ENCODE peak calls at places on chromosomes 13 and 19, in six cellular contexts. One of them, this sample, is unnamed.

GRCh38 chr19:39133431-39134270 is 8.1 kb downstream of the PAK4 start:
- DNase-seq in SK-N-SH: peak
- DNase-seq in A549: no peak
- DNase-seq in WTC11: no peak
- DNase-seq in HCT116: no peak
- DNase-seq in GM12878: no peak
- DNase-seq in this sample: no peak

GRCh38 chr19:58351558-58351878 is 1.8 kb downstream of the A1BG start:
- DNase-seq in SK-N-SH: no peak
- DNase-seq in A549: no peak
- DNase-seq in WTC11: no peak
- DNase-seq in HCT116: no peak
- DNase-seq in GM12878: no peak
- DNase-seq in this sample: no peak

GRCh38 chr19:38793186-38793585 is 4.2 kb downstream of the LGALS7B start:
- DNase-seq in SK-N-SH: no peak
- DNase-seq in A549: no peak
- DNase-seq in WTC11: no peak
- DNase-seq in HCT116: no peak
- DNase-seq in GM12878: no peak
- DNase-seq in this sample: no peak

GRCh38 chr13:102772042-102772425 is 1.6 kb downstream of the TEX30 start:
- DNase-seq in SK-N-SH: no peak
- DNase-seq in A549: no peak
- DNase-seq in WTC11: no peak
- DNase-seq in HCT116: no peak
- DNase-seq in GM12878: no peak
- DNase-seq in this sample: no peak

GRCh38 chr13:49711218-49711863 is 20.1 kb upstream of the EBPL start:
- DNase-seq in SK-N-SH: no peak
- DNase-seq in A549: peak
- DNase-seq in WTC11: no peak
- DNase-seq in HCT116: no peak
- DNase-seq in GM12878: no peak
- DNase-seq in this sample: peak

GRCh38 chr19:52527954-52528326 is 472 bp downstream of the ZNF808 start:
- DNase-seq in SK-N-SH: peak
- DNase-seq in A549: no peak
- DNase-seq in WTC11: peak
- DNase-seq in HCT116: no peak
- DNase-seq in GM12878: no peak
- DNase-seq in this sample: no peak

GRCh38 chr19:58562126-58563033 is 4.0 kb upstream of the UBE2M start:
- DNase-seq in SK-N-SH: peak
- DNase-seq in A549: no peak
- DNase-seq in WTC11: peak
- DNase-seq in HCT116: no peak
- DNase-seq in GM12878: no peak
- DNase-seq in this sample: no peak

GRCh38 chr19:4638330-4638729 is 986 bp upstream of the TNFAIP8L1 start:
- DNase-seq in SK-N-SH: no peak
- DNase-seq in A549: no peak
- DNase-seq in WTC11: no peak
- DNase-seq in HCT116: no peak
- DNase-seq in GM12878: no peak
- DNase-seq in this sample: no peak

GRCh38 chr19:5046339-5047039 is 77.6 kb downstream of the KDM4B start:
- DNase-seq in SK-N-SH: no peak
- DNase-seq in A549: peak
- DNase-seq in WTC11: no peak
- DNase-seq in HCT116: no peak
- DNase-seq in GM12878: no peak
- DNase-seq in this sample: peak

GRCh38 chr19:58474291-58474996 is 1.7 kb upstream of the ZNF446 start:
- DNase-seq in SK-N-SH: peak
- DNase-seq in A549: no peak
- DNase-seq in WTC11: no peak
- DNase-seq in HCT116: no peak
- DNase-seq in GM12878: no peak
- DNase-seq in this sample: no peak

GRCh38 chr19:18156841-18157464 is 4.0 kb downstream of the PIK3R2 start:
- DNase-seq in SK-N-SH: peak
- DNase-seq in A549: peak
- DNase-seq in WTC11: no peak
- DNase-seq in HCT116: peak
- DNase-seq in GM12878: no peak
- DNase-seq in this sample: peak

GRCh38 chr19:55256562-55257460 is 2.0 kb downstream of the PPP6R1 start:
- DNase-seq in SK-N-SH: no peak
- DNase-seq in A549: no peak
- DNase-seq in WTC11: no peak
- DNase-seq in HCT116: no peak
- DNase-seq in GM12878: no peak
- DNase-seq in this sample: peak

GRCh38 chr13:76035711-76036110 is 399.6 kb downstream of the LMO7 start:
- DNase-seq in SK-N-SH: no peak
- DNase-seq in A549: no peak
- DNase-seq in WTC11: no peak
- DNase-seq in HCT116: no peak
- DNase-seq in GM12878: no peak
- DNase-seq in this sample: no peak

GRCh38 chr13:38369058-38369457 is 19.4 kb downstream of the UFM1 start:
- DNase-seq in SK-N-SH: no peak
- DNase-seq in A549: no peak
- DNase-seq in WTC11: no peak
- DNase-seq in HCT116: no peak
- DNase-seq in GM12878: no peak
- DNase-seq in this sample: no peak

GRCh38 chr19:16661480-16662034 is 618 bp downstream of the TMEM38A start:
- DNase-seq in SK-N-SH: peak
- DNase-seq in A549: no peak
- DNase-seq in WTC11: peak
- DNase-seq in HCT116: no peak
- DNase-seq in GM12878: no peak
- DNase-seq in this sample: no peak

GRCh38 chr19:57123882-57124281 is 4.1 kb downstream of the USP29 start:
- DNase-seq in SK-N-SH: no peak
- DNase-seq in A549: no peak
- DNase-seq in WTC11: no peak
- DNase-seq in HCT116: no peak
- DNase-seq in GM12878: no peak
- DNase-seq in this sample: no peak

DNA sequence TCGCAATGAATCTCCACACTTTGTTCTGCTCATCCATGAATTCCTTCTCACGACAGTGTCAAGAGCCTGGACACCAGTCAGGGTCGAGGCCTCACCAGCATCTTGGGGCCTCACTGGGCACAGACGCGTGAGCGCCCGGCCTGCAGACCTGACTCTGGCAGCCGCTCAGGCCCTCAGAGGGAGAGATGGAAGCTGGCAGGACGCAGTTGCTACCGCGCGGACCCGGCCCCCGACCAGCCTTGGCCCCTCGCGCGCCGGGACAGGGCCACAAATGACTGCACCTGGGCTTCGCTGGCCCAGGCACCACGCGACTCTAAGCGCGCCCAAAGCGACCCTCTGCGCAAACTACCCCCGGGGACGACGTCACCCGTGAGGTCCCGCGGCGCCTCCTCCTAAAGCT is 937 bp upstream of the USP29 start:
- DNase-seq in SK-N-SH: no peak
- DNase-seq in A549: no peak
- DNase-seq in WTC11: no peak
- DNase-seq in HCT116: no peak
- DNase-seq in GM12878: no peak
- DNase-seq in this sample: no peak
- TF ChIP-seq MAX in SK-N-SH: no peak
- TF ChIP-seq MAX in A549: no peak
- TF ChIP-seq MAX in WTC11: no peak
- TF ChIP-seq MAX in HCT116: no peak
- TF ChIP-seq MAX in GM12878: no peak
- TF ChIP-seq MAX in this sample: no peak

GRCh38 chr19:15508035-15508710 is at the start of gene CYP4F22:
- DNase-seq in SK-N-SH: no peak
- DNase-seq in A549: no peak
- DNase-seq in WTC11: peak
- DNase-seq in HCT116: no peak
- DNase-seq in GM12878: no peak
- DNase-seq in this sample: no peak
- TF ChIP-seq MAX in SK-N-SH: no peak
- TF ChIP-seq MAX in A549: no peak
- TF ChIP-seq MAX in WTC11: no peak
- TF ChIP-seq MAX in HCT116: no peak
- TF ChIP-seq MAX in GM12878: no peak
- TF ChIP-seq MAX in this sample: no peak

GRCh38 chr19:2967972-2968371 is 9.4 kb upstream of the TLE6 start:
- DNase-seq in SK-N-SH: no peak
- DNase-seq in A549: no peak
- DNase-seq in WTC11: no peak
- DNase-seq in HCT116: no peak
- DNase-seq in GM12878: no peak
- DNase-seq in this sample: no peak

GRCh38 chr19:2974342-2974932 is 2.9 kb upstream of the TLE6 start:
- DNase-seq in SK-N-SH: no peak
- DNase-seq in A549: no peak
- DNase-seq in WTC11: no peak
- DNase-seq in HCT116: no peak
- DNase-seq in GM12878: no peak
- DNase-seq in this sample: no peak

GRCh38 chr19:2969104-2969504 is 8.3 kb upstream of the TLE6 start:
- DNase-seq in SK-N-SH: peak
- DNase-seq in A549: no peak
- DNase-seq in WTC11: no peak
- DNase-seq in HCT116: no peak
- DNase-seq in GM12878: no peak
- DNase-seq in this sample: no peak

GRCh38 chr19:2973229-2973628 is 4.1 kb upstream of the TLE6 start:
- DNase-seq in SK-N-SH: no peak
- DNase-seq in A549: no peak
- DNase-seq in WTC11: no peak
- DNase-seq in HCT116: no peak
- DNase-seq in GM12878: no peak
- DNase-seq in this sample: no peak

GRCh38 chr19:2970201-2970838 is 7.0 kb upstream of the TLE6 start:
- DNase-seq in SK-N-SH: no peak
- DNase-seq in A549: peak
- DNase-seq in WTC11: no peak
- DNase-seq in HCT116: no peak
- DNase-seq in GM12878: no peak
- DNase-seq in this sample: no peak
- TF ChIP-seq MAX in SK-N-SH: no peak
- TF ChIP-seq MAX in A549: no peak
- TF ChIP-seq MAX in WTC11: no peak
- TF ChIP-seq MAX in HCT116: no peak
- TF ChIP-seq MAX in GM12878: no peak
- TF ChIP-seq MAX in this sample: no peak

DNA sequence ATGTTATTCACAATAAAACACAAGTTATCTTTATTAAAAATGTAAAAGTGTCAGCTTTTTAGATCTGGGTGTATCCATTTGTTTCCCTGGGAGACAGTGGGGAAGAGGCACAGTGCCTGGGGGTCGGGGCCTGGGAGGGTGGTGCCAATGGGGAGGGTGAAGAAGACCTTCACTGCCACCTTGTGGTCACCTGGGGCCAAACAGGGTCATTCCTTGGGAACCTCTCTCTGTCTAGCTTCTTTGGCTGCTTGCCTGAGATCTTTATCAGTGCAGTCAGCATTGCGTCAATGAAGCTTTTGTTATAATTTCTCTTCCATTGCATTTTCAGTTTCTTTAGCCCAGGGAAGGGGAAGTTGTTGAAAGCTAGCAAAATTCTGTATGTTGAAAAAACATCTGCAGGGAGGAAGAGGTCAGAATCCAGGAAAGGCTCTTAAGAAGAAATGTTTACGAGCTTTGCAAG is 39.1 kb downstream of the PCDH8 start:
- DNase-seq in SK-N-SH: peak
- DNase-seq in A549: peak
- DNase-seq in WTC11: peak
- DNase-seq in HCT116: peak
- DNase-seq in GM12878: peak
- DNase-seq in this sample: peak
- TF ChIP-seq MAX in SK-N-SH: peak
- TF ChIP-seq MAX in A549: no peak
- TF ChIP-seq MAX in WTC11: no peak
- TF ChIP-seq MAX in HCT116: no peak
- TF ChIP-seq MAX in GM12878: no peak
- TF ChIP-seq MAX in this sample: no peak

DNA sequence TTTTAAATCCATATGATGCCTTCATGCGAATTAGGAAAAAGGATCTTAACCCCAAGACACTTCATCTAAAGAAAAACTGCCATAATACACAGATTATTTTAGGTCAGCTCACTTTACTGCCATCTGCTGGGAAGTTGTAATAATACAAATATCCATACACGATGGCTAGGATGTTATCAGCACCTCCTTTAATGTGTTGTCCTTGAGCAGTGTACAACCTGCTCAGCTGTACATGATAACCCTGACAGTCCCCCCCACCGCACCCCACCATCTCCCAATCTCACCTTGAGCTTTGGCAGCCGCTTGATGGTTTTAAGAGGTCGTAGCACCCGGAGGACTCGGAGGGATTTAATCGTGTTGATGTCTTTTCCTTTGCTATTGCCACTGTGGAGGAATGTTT is 112.2 kb downstream of the IER2 start:
- DNase-seq in SK-N-SH: peak
- DNase-seq in A549: peak
- DNase-seq in WTC11: no peak
- DNase-seq in HCT116: no peak
- DNase-seq in GM12878: no peak
- DNase-seq in this sample: peak
- TF ChIP-seq MAX in SK-N-SH: no peak
- TF ChIP-seq MAX in A549: no peak
- TF ChIP-seq MAX in WTC11: no peak
- TF ChIP-seq MAX in HCT116: no peak
- TF ChIP-seq MAX in GM12878: no peak
- TF ChIP-seq MAX in this sample: no peak

GRCh38 chr13:99178636-99179035 is 22.0 kb upstream of the UBAC2 start:
- DNase-seq in SK-N-SH: no peak
- DNase-seq in A549: no peak
- DNase-seq in WTC11: no peak
- DNase-seq in HCT116: no peak
- DNase-seq in GM12878: no peak
- DNase-seq in this sample: no peak

GRCh38 chr13:99185606-99186005 is 15.0 kb upstream of the UBAC2 start:
- DNase-seq in SK-N-SH: no peak
- DNase-seq in A549: no peak
- DNase-seq in WTC11: no peak
- DNase-seq in HCT116: no peak
- DNase-seq in GM12878: no peak
- DNase-seq in this sample: no peak

GRCh38 chr13:99176309-99177276 is 24.1 kb upstream of the UBAC2 start:
- DNase-seq in SK-N-SH: peak
- DNase-seq in A549: peak
- DNase-seq in WTC11: peak
- DNase-seq in HCT116: peak
- DNase-seq in GM12878: no peak
- DNase-seq in this sample: peak

GRCh38 chr13:99179460-99179859 is 21.2 kb upstream of the UBAC2 start:
- DNase-seq in SK-N-SH: no peak
- DNase-seq in A549: no peak
- DNase-seq in WTC11: no peak
- DNase-seq in HCT116: no peak
- DNase-seq in GM12878: no peak
- DNase-seq in this sample: no peak

GRCh38 chr13:99182439-99182838 is 18.2 kb upstream of the UBAC2 start:
- DNase-seq in SK-N-SH: no peak
- DNase-seq in A549: no peak
- DNase-seq in WTC11: no peak
- DNase-seq in HCT116: no peak
- DNase-seq in GM12878: no peak
- DNase-seq in this sample: no peak
- TF ChIP-seq MAX in SK-N-SH: no peak
- TF ChIP-seq MAX in A549: no peak
- TF ChIP-seq MAX in WTC11: no peak
- TF ChIP-seq MAX in HCT116: no peak
- TF ChIP-seq MAX in GM12878: no peak
- TF ChIP-seq MAX in this sample: no peak